ENCODE peak calls at places on chromosomes 3 and 15, in nine cellular contexts. J is transverse colon, I is DND-41, F is astrocyte of the spinal cord, S is brain microvascular endothelial cell, R is neural crest cell, H is stomach, L is upper lobe of right lung, E is heart left ventricle. B is an unnamed sample.

GRCh38 chr3:191244242-191244867 is 45.3 kb downstream of the OSTN start:
- DNase-seq in J (no peak), I (no peak), F (no peak), S (no peak), R (no peak), H (no peak), L (no peak), E (no peak), B (no peak)

GRCh38 chr3:46979958-46980497 is 562 bp downstream of the NBEAL2 start:
- DNase-seq in J (peak), I (peak), F (no peak), S (no peak), R (no peak), H (no peak), L (peak), E (no peak), B (peak)

GRCh38 chr15:88904808-88905327 is 8.3 kb downstream of the MFGE8 start:
- DNase-seq in J (peak), I (peak), F (peak), S (peak), R (peak), H (peak), L (peak), E (peak), B (peak)

GRCh38 chr15:66845266-66845785 is 143.3 kb downstream of the SMAD6 start:
- DNase-seq in J (peak), I (no peak), F (no peak), S (no peak), R (no peak), H (no peak), L (no peak), E (no peak), B (no peak)

GRCh38 chr15:66842710-66843441 is 140.8 kb downstream of the SMAD6 start:
- DNase-seq in J (peak), I (no peak), F (peak), S (peak), R (peak), H (peak), L (peak), E (peak), B (no peak)

GRCh38 chr3:187252311-187252710 is 39.2 kb downstream of the MASP1 start:
- DNase-seq in J (no peak), I (no peak), F (no peak), S (no peak), R (no peak), H (no peak), L (no peak), E (no peak), B (no peak)

GRCh38 chr3:13638927-13639326 is 90.0 kb downstream of the FBLN2 start:
- DNase-seq in J (no peak), I (no peak), F (no peak), S (no peak), R (no peak), H (no peak), L (no peak), E (no peak), B (no peak)

GRCh38 chr3:63050548-63050947 is 175.3 kb upstream of the CADPS start:
- DNase-seq in J (no peak), I (no peak), F (peak), S (no peak), R (no peak), H (no peak), L (no peak), E (no peak), B (no peak)

GRCh38 chr3:18379647-18380046 is 45.5 kb downstream of the SATB1 start:
- DNase-seq in J (no peak), I (no peak), F (no peak), S (no peak), R (no peak), H (no peak), L (no peak), E (no peak), B (no peak)

GRCh38 chr3:62817678-62818077 is 57.5 kb downstream of the CADPS start:
- DNase-seq in J (no peak), I (no peak), F (no peak), S (no peak), R (no peak), H (no peak), L (no peak), E (no peak), B (no peak)

GRCh38 chr3:182785142-182785541 is 8.2 kb upstream of the ATP11B start:
- DNase-seq in J (no peak), I (no peak), F (no peak), S (no peak), R (no peak), H (no peak), L (no peak), E (no peak), B (no peak)

GRCh38 chr3:86865506-86865905 is 125.4 kb downstream of the VGLL3 start:
- DNase-seq in J (no peak), I (no peak), F (peak), S (no peak), R (no peak), H (no peak), L (no peak), E (no peak), B (no peak)

GRCh38 chr15:51912528-51912927 is 59.0 kb downstream of the LEO1 start:
- DNase-seq in J (no peak), I (no peak), F (no peak), S (no peak), R (no peak), H (no peak), L (no peak), E (no peak), B (no peak)

GRCh38 chr3:187027531-187027936 is 97.2 kb downstream of the ST6GAL1 start:
- DNase-seq in J (peak), I (no peak), F (no peak), S (no peak), R (no peak), H (no peak), L (no peak), E (no peak), B (peak)

GRCh38 chr3:150384517-150385212 is 23.4 kb upstream of the TSC22D2 start:
- DNase-seq in J (peak), I (no peak), F (peak), S (no peak), R (peak), H (no peak), L (peak), E (no peak), B (peak)

GRCh38 chr15:58587481-58587880 is 155.7 kb downstream of the LIPC start:
- DNase-seq in J (no peak), I (no peak), F (no peak), S (no peak), R (no peak), H (no peak), L (no peak), E (no peak), B (no peak)

GRCh38 chr3:134336587-134336986 is 37.7 kb downstream of the AMOTL2 start:
- DNase-seq in J (no peak), I (no peak), F (no peak), S (peak), R (no peak), H (no peak), L (no peak), E (no peak), B (no peak)

GRCh38 chr3:61589856-61590255 is 28.5 kb downstream of the PTPRG start:
- DNase-seq in J (no peak), I (no peak), F (peak), S (peak), R (no peak), H (no peak), L (no peak), E (no peak), B (no peak)

GRCh38 chr15:57580428-57580827 is 11.3 kb upstream of the MYZAP start:
- DNase-seq in J (no peak), I (no peak), F (no peak), S (no peak), R (no peak), H (no peak), L (no peak), E (no peak), B (no peak)

GRCh38 chr15:49101536-49101935 is 53.9 kb downstream of the COPS2 start:
- DNase-seq in J (no peak), I (no peak), F (peak), S (peak), R (no peak), H (no peak), L (no peak), E (no peak), B (no peak)

GRCh38 chr3:71628571-71628970 is 45.0 kb upstream of the FOXP1 start:
- DNase-seq in J (no peak), I (no peak), F (no peak), S (no peak), R (no peak), H (no peak), L (no peak), E (no peak), B (no peak)

GRCh38 chr3:16849240-16849639 is 35.5 kb upstream of the PLCL2 start:
- DNase-seq in J (peak), I (no peak), F (peak), S (peak), R (peak), H (peak), L (peak), E (peak), B (peak)

GRCh38 chr3:44893097-44893496 is 18.7 kb downstream of the TGM4 start:
- DNase-seq in J (no peak), I (no peak), F (peak), S (no peak), R (no peak), H (no peak), L (no peak), E (no peak), B (no peak)

GRCh38 chr3:54046677-54047214 is 75.6 kb upstream of the CACNA2D3 start:
- DNase-seq in J (no peak), I (no peak), F (no peak), S (peak), R (no peak), H (peak), L (no peak), E (no peak), B (no peak)

GRCh38 chr3:184005981-184006507 is 11.6 kb downstream of the ABCC5 start:
- DNase-seq in J (peak), I (peak), F (peak), S (peak), R (no peak), H (peak), L (peak), E (peak), B (peak)

GRCh38 chr15:38351466-38351865 is 98.8 kb downstream of the SPRED1 start:
- DNase-seq in J (no peak), I (no peak), F (no peak), S (no peak), R (no peak), H (no peak), L (no peak), E (no peak), B (no peak)

GRCh38 chr3:143436231-143436930 is 316.8 kb downstream of the CHST2 start:
- DNase-seq in J (no peak), I (no peak), F (no peak), S (no peak), R (no peak), H (no peak), L (no peak), E (no peak), B (no peak)

GRCh38 chr3:171846594-171846993 is 3.4 kb downstream of the TMEM212 start:
- DNase-seq in J (no peak), I (no peak), F (peak), S (no peak), R (no peak), H (no peak), L (no peak), E (no peak), B (peak)

GRCh38 chr15:57152133-57152532 is 224.2 kb upstream of the CGNL1 start:
- DNase-seq in J (no peak), I (no peak), F (no peak), S (no peak), R (no peak), H (no peak), L (no peak), E (no peak), B (no peak)

GRCh38 chr15:35753486-35753885 is 207.5 kb upstream of the DPH6 start:
- DNase-seq in J (no peak), I (no peak), F (peak), S (no peak), R (no peak), H (no peak), L (no peak), E (no peak), B (no peak)

GRCh38 chr15:73153447-73153846 is 101.2 kb downstream of the NEO1 start:
- DNase-seq in J (no peak), I (no peak), F (no peak), S (no peak), R (no peak), H (no peak), L (no peak), E (no peak), B (no peak)

GRCh38 chr15:25705430-25706115 is 157.6 kb downstream of the ATP10A start:
- DNase-seq in J (no peak), I (no peak), F (no peak), S (no peak), R (no peak), H (no peak), L (peak), E (no peak), B (no peak)

GRCh38 chr3:86995537-86995936 is 4.6 kb upstream of the VGLL3 start:
- DNase-seq in J (no peak), I (no peak), F (peak), S (peak), R (no peak), H (no peak), L (no peak), E (no peak), B (no peak)

GRCh38 chr15:28118083-28118482 is 19.0 kb upstream of the OCA2 start:
- DNase-seq in J (no peak), I (no peak), F (no peak), S (no peak), R (no peak), H (no peak), L (peak), E (no peak), B (no peak)

GRCh38 chr3:126029241-126029640 is 54.7 kb downstream of the SLC41A3 start:
- DNase-seq in J (no peak), I (no peak), F (no peak), S (no peak), R (no peak), H (no peak), L (no peak), E (no peak), B (no peak)

DNA sequence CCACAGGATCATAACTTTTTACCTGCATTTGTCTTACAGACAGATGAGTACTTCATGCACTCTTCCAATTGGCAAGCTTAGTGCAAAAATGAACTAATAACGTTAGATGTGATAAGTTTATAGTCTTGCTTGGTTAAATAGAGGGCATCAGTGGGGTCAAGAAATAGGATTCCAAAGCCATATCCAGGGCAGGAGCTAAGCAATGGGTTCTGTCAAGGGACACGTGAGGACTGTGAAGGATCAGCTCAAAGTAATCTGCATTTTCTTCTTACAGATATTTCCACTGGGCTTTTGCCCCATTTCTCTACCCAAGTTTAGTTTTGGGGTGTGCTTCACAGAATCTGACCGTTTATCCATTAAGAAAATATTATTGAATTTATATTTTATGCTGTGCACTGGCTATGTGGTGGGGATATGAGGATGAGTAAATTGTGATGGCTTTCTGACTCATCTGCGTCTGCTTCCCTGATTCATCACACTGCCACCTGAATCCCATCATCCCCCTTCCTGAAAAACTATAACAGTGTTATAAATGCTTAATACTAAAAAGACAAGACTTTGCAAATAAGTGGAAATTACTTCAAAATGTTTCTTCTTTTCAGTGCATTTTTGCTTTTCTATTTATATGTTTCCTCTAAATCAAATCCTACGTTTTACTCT is 17.5 kb downstream of the PPP2R3A start:
- DNase-seq in J (no peak), I (no peak), F (peak), S (peak), R (no peak), H (no peak), L (no peak), E (no peak), B (no peak)
- TF ChIP-seq CTCF in J (no peak), I (no peak), F (no peak), S (no peak), R (no peak), H (no peak), L (no peak), E (no peak), B (no peak)

GRCh38 chr3:26114851-26115250 is 325.0 kb downstream of the OXSM start:
- DNase-seq in J (no peak), I (no peak), F (no peak), S (no peak), R (no peak), H (no peak), L (no peak), E (no peak), B (no peak)

DNA sequence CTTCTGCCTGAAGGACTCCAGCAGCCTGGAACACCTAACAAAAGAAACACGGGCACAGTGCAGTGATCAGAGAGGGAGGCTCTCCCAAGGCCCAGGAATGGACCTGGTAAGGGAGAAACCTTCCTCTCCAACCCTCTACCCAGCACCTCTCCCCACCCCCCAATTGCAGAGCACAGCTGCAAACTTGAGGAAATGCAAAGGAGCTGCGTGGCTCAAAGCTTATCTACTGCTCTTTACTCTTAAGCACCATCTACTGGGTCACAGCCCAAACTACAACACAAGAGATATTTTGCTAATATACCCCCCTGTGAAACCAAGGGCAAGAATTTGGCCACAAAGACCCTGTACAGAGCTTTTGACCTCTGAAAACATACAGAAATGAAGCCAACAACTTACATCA is 328.3 kb downstream of the OXSM start:
- DNase-seq in J (no peak), I (peak), F (no peak), S (peak), R (no peak), H (no peak), L (no peak), E (no peak), B (no peak)
- TF ChIP-seq CTCF in J (no peak), I (peak), F (no peak), S (peak), R (peak), H (no peak), L (peak), E (no peak), B (no peak)

GRCh38 chr3:110021659-110022058 is 684.3 kb upstream of the DPPA4 start:
- DNase-seq in J (no peak), I (no peak), F (no peak), S (no peak), R (no peak), H (no peak), L (no peak), E (no peak), B (peak)
- TF ChIP-seq CTCF in J (no peak), I (no peak), F (no peak), S (no peak), R (no peak), H (no peak), L (no peak), E (no peak), B (no peak)

DNA sequence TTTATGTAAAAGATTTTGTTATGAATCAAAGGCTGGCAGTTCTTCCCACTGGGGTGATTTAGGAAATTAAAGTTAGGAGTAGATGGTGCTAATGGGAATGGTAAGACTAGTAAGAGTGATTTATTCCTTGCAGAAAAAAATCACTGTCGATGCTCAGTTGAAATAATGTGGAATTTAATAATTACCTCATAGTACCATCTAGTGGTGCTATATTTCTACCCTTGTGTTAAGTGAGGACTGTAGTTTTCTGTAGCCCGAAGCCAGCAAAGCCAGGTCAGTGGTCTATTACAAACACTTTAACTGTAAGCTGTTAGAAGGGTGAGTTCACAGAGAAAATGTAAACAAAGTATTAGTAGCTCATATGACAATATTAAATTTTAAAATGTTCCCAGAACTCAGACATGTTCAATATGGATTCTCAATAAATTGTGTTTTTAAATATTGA is 39.5 kb upstream of the GOLGA8J start:
- DNase-seq in J (no peak), I (no peak), F (peak), S (no peak), R (no peak), H (no peak), L (no peak), E (no peak), B (no peak)
- TF ChIP-seq CTCF in J (no peak), I (peak), F (peak), S (no peak), R (no peak), H (no peak), L (peak), E (no peak), B (no peak)

DNA sequence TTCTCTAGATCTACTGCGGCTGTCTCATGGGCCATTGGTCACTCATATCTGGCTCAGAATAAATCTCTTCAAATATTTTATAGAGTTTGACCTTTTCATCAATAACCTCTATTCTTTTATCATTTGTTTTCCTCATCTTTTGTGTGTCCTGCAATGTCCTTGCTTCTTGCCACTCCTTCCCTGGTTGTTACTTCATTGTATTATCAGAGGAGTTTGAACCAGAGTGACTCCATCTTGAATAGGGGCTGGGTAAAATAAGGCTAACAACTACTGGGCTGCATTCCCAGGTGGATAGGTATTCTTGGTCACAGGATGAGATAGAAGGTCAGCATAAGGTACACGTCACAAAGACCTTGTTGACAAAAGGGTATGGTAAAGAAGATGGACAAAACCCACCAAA is 9.9 kb upstream of the LPCAT4 start:
- DNase-seq in J (no peak), I (no peak), F (no peak), S (no peak), R (no peak), H (no peak), L (no peak), E (no peak), B (no peak)
- TF ChIP-seq CTCF in J (no peak), I (no peak), F (no peak), S (no peak), R (no peak), H (no peak), L (no peak), E (no peak), B (no peak)

B was measured in activated CD8-positive, alpha-beta T cell treated with anti-CD3 and anti-CD28 coated beads for 36 hours.